ENCODE peak calls at places on chromosomes 13 and 19, in five cellular contexts. H is fibroblast of pulmonary artery; G is CD8-positive, alpha-beta T cell; O is choroid plexus epithelial cell; B is fibroblast of villous mesenchyme. J is an unnamed sample.

GRCh38 chr19:10321874-10322835 is 6.3 kb upstream of the FDX2 start:
- DNase-seq in H (no peak), G (no peak), O (no peak), B (no peak), J (no peak)

GRCh38 chr19:45638930-45639729 is at the start of gene EML2:
- DNase-seq in H (no peak), G (no peak), O (peak), B (peak), J (peak)

GRCh38 chr19:34480971-34481821 is at the start of gene WTIP:
- DNase-seq in H (peak), G (no peak), O (peak), B (peak), J (peak)

GRCh38 chr13:53788286-53788685 is 759.7 kb downstream of the OLFM4 start:
- DNase-seq in H (no peak), G (no peak), O (no peak), B (no peak), J (no peak)

GRCh38 chr13:103515410-103515809 is 449.2 kb upstream of the SLC10A2 start:
- DNase-seq in H (no peak), G (no peak), O (no peak), B (no peak), J (no peak)

GRCh38 chr19:46489445-46490272 is 6.0 kb downstream of the PNMA8B start:
- DNase-seq in H (peak), G (no peak), O (peak), B (peak), J (no peak)

GRCh38 chr13:32211788-32212187 is 103.4 kb downstream of the ZAR1L start:
- DNase-seq in H (peak), G (no peak), O (peak), B (peak), J (peak)

GRCh38 chr19:41324231-41324702 is 14.3 kb downstream of the CCDC97 start:
- DNase-seq in H (no peak), G (no peak), O (peak), B (no peak), J (no peak)

GRCh38 chr13:85405316-85405897 is 393.8 kb downstream of the SLITRK6 start:
- DNase-seq in H (no peak), G (no peak), O (no peak), B (no peak), J (no peak)

GRCh38 chr13:101398920-101399319 is 17.4 kb downstream of the NALCN start:
- DNase-seq in H (peak), G (no peak), O (peak), B (no peak), J (no peak)

GRCh38 chr13:98482476-98483444 is 94.1 kb downstream of the STK24 start:
- DNase-seq in H (peak), G (no peak), O (peak), B (peak), J (peak)

GRCh38 chr19:6528544-6529121 is 2.2 kb upstream of the TNFSF9 start:
- DNase-seq in H (no peak), G (no peak), O (no peak), B (no peak), J (no peak)

DNA sequence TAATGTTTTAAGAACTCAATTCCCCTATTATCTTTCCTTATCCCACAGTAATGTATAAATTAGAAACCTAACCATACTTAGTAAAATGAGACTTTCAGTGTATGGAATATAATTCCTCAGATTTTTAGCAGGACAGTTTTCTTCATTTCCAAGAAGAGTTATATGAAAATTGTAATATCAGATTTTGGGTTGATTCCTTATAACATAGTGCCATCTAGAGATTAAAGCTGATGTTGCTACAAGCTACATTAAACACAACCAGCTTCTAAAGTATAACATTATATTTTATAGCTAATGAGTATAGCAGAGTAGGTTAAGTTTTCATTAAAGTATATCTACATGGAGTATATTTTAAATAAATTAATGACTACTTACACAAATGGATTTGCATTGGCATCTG is 99.7 kb upstream of the MIR17HG start:
- DNase-seq in H (peak), G (no peak), O (peak), B (no peak), J (peak)
- TF ChIP-seq CTCF in H (peak), G (no peak), O (no peak), B (no peak), J (peak)

GRCh38 chr19:55165952-55166529 is 372 bp downstream of the DNAAF3 start:
- DNase-seq in H (peak), G (no peak), O (peak), B (peak), J (peak)
- TF ChIP-seq CTCF in H (peak), G (no peak), O (peak), B (peak), J (peak)

GRCh38 chr13:55517312-55517711 is 1623.4 kb upstream of the PRR20A start:
- DNase-seq in H (no peak), G (no peak), O (no peak), B (no peak), J (peak)
- TF ChIP-seq CTCF in H (no peak), G (no peak), O (no peak), B (no peak), J (peak)

DNA sequence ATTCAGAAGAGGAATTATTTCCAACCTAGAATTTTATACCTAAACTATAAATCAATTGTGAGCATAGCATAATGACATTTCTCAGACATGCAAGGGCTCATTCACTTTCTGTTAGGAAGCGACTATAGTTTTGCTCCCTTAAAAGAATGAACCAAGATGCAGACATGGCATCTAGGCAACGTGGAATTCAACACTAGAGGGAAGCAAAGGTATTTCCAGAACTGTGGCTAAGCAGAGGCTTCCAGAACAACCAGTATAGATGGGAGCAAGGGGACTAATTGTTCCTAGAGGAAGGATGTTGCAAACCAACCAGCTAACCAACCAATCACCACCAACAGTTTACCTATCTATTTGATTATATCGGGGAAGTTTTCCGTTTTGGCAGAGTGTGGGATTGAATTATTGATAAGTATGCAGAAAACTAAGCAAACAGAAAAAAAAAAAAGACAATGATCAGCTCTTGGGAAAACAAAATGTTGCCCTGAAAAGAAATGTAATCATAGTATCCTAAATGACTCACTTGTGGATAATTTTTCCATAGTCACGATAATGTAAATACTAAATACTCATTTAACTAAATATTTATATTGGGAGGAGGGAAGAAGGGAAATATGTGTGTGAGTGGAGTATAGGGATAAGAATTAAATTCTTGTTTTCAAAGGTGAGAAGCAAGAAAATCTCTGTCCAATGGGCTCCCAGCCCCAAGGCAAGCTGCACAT is 21.1 kb downstream of the ARL11 start:
- DNase-seq in H (peak), G (no peak), O (peak), B (peak), J (peak)
- TF ChIP-seq CTCF in H (peak), G (no peak), O (peak), B (peak), J (peak)

GRCh38 chr19:36009633-36010379 is 1.2 kb upstream of the SYNE4 start:
- DNase-seq in H (no peak), G (no peak), O (no peak), B (no peak), J (no peak)

GRCh38 chr19:36019061-36019670 is 5.2 kb upstream of the ALKBH6 start:
- DNase-seq in H (no peak), G (no peak), O (no peak), B (no peak), J (no peak)

GRCh38 chr19:36013280-36014028 is 559 bp downstream of the ALKBH6 start:
- DNase-seq in H (no peak), G (no peak), O (no peak), B (no peak), J (no peak)

GRCh38 chr19:36010402-36010801 is 1.8 kb upstream of the SYNE4 start:
- DNase-seq in H (no peak), G (no peak), O (no peak), B (no peak), J (no peak)

DNA sequence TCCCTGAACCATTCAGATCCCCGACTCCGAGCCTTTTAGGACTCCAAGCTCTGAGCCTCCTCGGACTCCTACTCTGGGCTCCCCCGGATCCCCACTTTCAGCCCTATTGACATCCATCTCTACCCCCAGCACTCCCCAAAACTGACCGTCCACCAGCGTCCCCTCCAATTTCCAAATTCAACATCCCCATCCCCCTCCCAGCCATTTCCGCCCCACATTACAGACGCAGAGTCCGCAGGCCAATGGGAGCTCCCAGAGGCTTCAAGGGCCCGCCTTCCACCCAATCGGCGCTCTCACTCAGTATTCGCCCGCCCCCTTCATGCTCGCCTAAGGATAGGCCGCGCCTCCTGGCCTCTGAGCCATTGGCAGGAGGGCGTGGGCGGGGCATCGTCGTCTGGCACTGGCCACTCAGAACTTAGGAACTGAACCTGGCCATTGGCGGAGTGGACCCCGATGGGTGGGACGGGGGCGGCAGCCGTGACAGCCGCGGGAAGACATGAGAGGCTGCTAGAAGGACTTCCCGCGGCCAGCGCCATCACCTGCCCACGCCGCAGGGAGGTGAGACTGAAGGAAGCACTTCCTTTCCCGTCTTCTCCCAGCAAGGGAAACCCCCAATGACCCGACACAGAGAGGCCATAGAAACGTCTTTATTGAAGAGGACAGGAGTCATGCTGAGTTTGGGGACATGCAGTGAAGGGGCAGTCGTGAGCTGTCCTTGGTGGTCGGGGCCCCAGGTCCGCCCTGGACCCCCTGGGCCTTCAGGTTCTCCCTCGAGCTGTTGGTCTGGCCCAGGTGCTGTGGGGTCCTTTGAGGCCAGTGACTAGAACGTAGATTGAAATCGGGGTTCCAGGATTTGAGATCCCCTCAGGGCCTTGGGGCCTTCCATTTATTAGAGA is at the start of gene ALKBH6:
- DNase-seq in H (peak), G (peak), O (peak), B (peak), J (peak)
- TF ChIP-seq CTCF in H (no peak), G (no peak), O (no peak), B (no peak), J (no peak)

J was measured in MCF 10A.